ENCODE peak calls at places on chromosomes 1 and 21, in five cellular contexts. V is OCI-M1, L is iPS-NIHi11, G is fibroblast of the conjunctiva, F is H7. I is an unnamed sample.
A peak's percentile ranks its signal among the peaks of the same experiment; 100 is the strongest.

GRCh38 chr1:196372896-196373536 is 235.2 kb downstream of the KCNT2 start:
- DNase-seq in G (peak; percentile 4), F (no peak), V (peak; percentile 75), L (peak; percentile 23), I (peak; percentile 67)

GRCh38 chr1:215704089-215704860 is 137.2 kb downstream of the KCTD3 start:
- DNase-seq in F (no peak), V (peak; percentile 70), G (no peak), L (no peak), I (no peak)

GRCh38 chr1:202264300-202265075 is 70.9 kb downstream of the LGR6 start:
- DNase-seq in L (no peak), F (no peak), G (no peak), V (no peak), I (no peak)

GRCh38 chr1:47926461-47926999 is 70.7 kb downstream of the TRABD2B start:
- DNase-seq in L (no peak), G (no peak), V (no peak), F (no peak), I (no peak)

GRCh38 chr1:105137543-105138444 is 1388.1 kb downstream of the AMY1C start:
- DNase-seq in F (peak; percentile 57), V (peak; percentile 89), G (no peak), L (peak; percentile 75), I (peak; percentile 46)

GRCh38 chr1:203127672-203128611 is at the start of gene ADORA1:
- DNase-seq in L (peak; percentile 81), V (peak; percentile 16), G (no peak), F (peak; percentile 90), I (no peak)

GRCh38 chr1:115706774-115707425 is 61.6 kb downstream of the CASQ2 start:
- DNase-seq in G (peak; percentile 47), V (peak; percentile 65), L (peak; percentile 63), F (peak; percentile 71), I (peak; percentile 62)

GRCh38 chr1:185154912-185155513 is 1.7 kb downstream of the TRMT1L start:
- DNase-seq in G (no peak), F (no peak), L (no peak), V (peak; percentile 25), I (no peak)

GRCh38 chr21:41653243-41653943 is 113.5 kb downstream of the RIPK4 start:
- DNase-seq in V (no peak), G (no peak), F (no peak), L (no peak), I (no peak)

GRCh38 chr1:9351654-9352271 is 59.1 kb downstream of the SPSB1 start:
- DNase-seq in F (peak; percentile 46), G (no peak), V (no peak), L (no peak), I (no peak)

GRCh38 chr1:245118066-245118465 is 36.7 kb upstream of the KIF26B start:
- DNase-seq in L (no peak), V (no peak), F (no peak), G (no peak), I (no peak)

GRCh38 chr1:8004803-8005573 is 21.1 kb downstream of the ERRFI1 start:
- DNase-seq in L (no peak), V (peak; percentile 77), G (peak; percentile 97), F (no peak), I (no peak)

GRCh38 chr21:38424333-38424732 is 73.9 kb downstream of the ERG start:
- DNase-seq in G (no peak), F (no peak), L (no peak), V (no peak), I (no peak)

GRCh38 chr1:170707959-170708666 is 44.2 kb downstream of the PRRX1 start:
- DNase-seq in L (no peak), F (no peak), G (peak; percentile 91), V (peak; percentile 21), I (no peak)

GRCh38 chr21:32261929-32262328 is 16.9 kb downstream of the MIS18A start:
- DNase-seq in V (no peak), F (no peak), L (no peak), G (no peak), I (no peak)

I was measured in NAMALWA.